ENCODE peak calls at places on chromosomes 7 and 10, in ten cellular contexts. One of them, this sample, is unnamed.

GRCh38 chr10:34918896-34919295 is 103.8 kb upstream of the PARD3 start:
- DNase-seq in lower lobe of right lung: no peak
- DNase-seq in heart left ventricle: no peak
- DNase-seq in IMR-90: no peak
- DNase-seq in esophagus squamous epithelium: no peak
- DNase-seq in A549: no peak
- DNase-seq in pancreas: no peak
- DNase-seq in CD8-positive, alpha-beta T cell: no peak
- DNase-seq in AG04450: no peak
- DNase-seq in kidney: no peak
- DNase-seq in this sample: no peak

GRCh38 chr10:91983403-91983802 is 59.8 kb downstream of the BTAF1 start:
- DNase-seq in lower lobe of right lung: no peak
- DNase-seq in heart left ventricle: peak; percentile 28
- DNase-seq in IMR-90: no peak
- DNase-seq in esophagus squamous epithelium: no peak
- DNase-seq in A549: no peak
- DNase-seq in pancreas: no peak
- DNase-seq in CD8-positive, alpha-beta T cell: no peak
- DNase-seq in AG04450: no peak
- DNase-seq in kidney: no peak
- DNase-seq in this sample: peak; percentile 95

GRCh38 chr10:78815702-78816334 is 252.9 kb upstream of the ZMIZ1 start:
- DNase-seq in lower lobe of right lung: no peak
- DNase-seq in heart left ventricle: no peak
- DNase-seq in IMR-90: no peak
- DNase-seq in esophagus squamous epithelium: no peak
- DNase-seq in A549: no peak
- DNase-seq in pancreas: no peak
- DNase-seq in CD8-positive, alpha-beta T cell: no peak
- DNase-seq in AG04450: no peak
- DNase-seq in kidney: no peak
- DNase-seq in this sample: no peak

GRCh38 chr10:37732685-37733084 is 124.7 kb downstream of the ZNF248 start:
- DNase-seq in lower lobe of right lung: no peak
- DNase-seq in heart left ventricle: no peak
- DNase-seq in IMR-90: peak; percentile 1
- DNase-seq in esophagus squamous epithelium: no peak
- DNase-seq in A549: no peak
- DNase-seq in pancreas: no peak
- DNase-seq in CD8-positive, alpha-beta T cell: no peak
- DNase-seq in AG04450: no peak
- DNase-seq in kidney: no peak
- DNase-seq in this sample: no peak

GRCh38 chr7:99623702-99624447 is 7.1 kb downstream of the ZSCAN25 start:
- DNase-seq in lower lobe of right lung: no peak
- DNase-seq in heart left ventricle: no peak
- DNase-seq in IMR-90: no peak
- DNase-seq in esophagus squamous epithelium: no peak
- DNase-seq in A549: no peak
- DNase-seq in pancreas: no peak
- DNase-seq in CD8-positive, alpha-beta T cell: no peak
- DNase-seq in AG04450: no peak
- DNase-seq in kidney: no peak
- DNase-seq in this sample: no peak

GRCh38 chr7:27765856-27766255 is 25.9 kb downstream of the TAX1BP1 start:
- DNase-seq in lower lobe of right lung: no peak
- DNase-seq in heart left ventricle: no peak
- DNase-seq in IMR-90: no peak
- DNase-seq in esophagus squamous epithelium: no peak
- DNase-seq in A549: no peak
- DNase-seq in pancreas: no peak
- DNase-seq in CD8-positive, alpha-beta T cell: no peak
- DNase-seq in AG04450: no peak
- DNase-seq in kidney: no peak
- DNase-seq in this sample: no peak

GRCh38 chr10:132624847-132625839 is 87.6 kb downstream of the INPP5A start:
- DNase-seq in lower lobe of right lung: no peak
- DNase-seq in heart left ventricle: peak; percentile 37
- DNase-seq in IMR-90: peak; percentile 20
- DNase-seq in esophagus squamous epithelium: no peak
- DNase-seq in A549: no peak
- DNase-seq in pancreas: peak; percentile 47
- DNase-seq in CD8-positive, alpha-beta T cell: no peak
- DNase-seq in AG04450: no peak
- DNase-seq in kidney: peak; percentile 80
- DNase-seq in this sample: no peak

GRCh38 chr7:81285142-81285871 is 366.5 kb upstream of the SEMA3C start:
- DNase-seq in lower lobe of right lung: no peak
- DNase-seq in heart left ventricle: no peak
- DNase-seq in IMR-90: peak; percentile 87
- DNase-seq in esophagus squamous epithelium: no peak
- DNase-seq in A549: no peak
- DNase-seq in pancreas: no peak
- DNase-seq in CD8-positive, alpha-beta T cell: no peak
- DNase-seq in AG04450: peak; percentile 43
- DNase-seq in kidney: no peak
- DNase-seq in this sample: no peak

GRCh38 chr10:86313621-86314041 is 53.0 kb downstream of the GRID1 start:
- DNase-seq in lower lobe of right lung: no peak
- DNase-seq in heart left ventricle: no peak
- DNase-seq in IMR-90: no peak
- DNase-seq in esophagus squamous epithelium: no peak
- DNase-seq in A549: no peak
- DNase-seq in pancreas: no peak
- DNase-seq in CD8-positive, alpha-beta T cell: no peak
- DNase-seq in AG04450: no peak
- DNase-seq in kidney: no peak
- DNase-seq in this sample: no peak

GRCh38 chr10:45181483-45181882 is 133.9 kb downstream of the OR13A1 start:
- DNase-seq in lower lobe of right lung: no peak
- DNase-seq in heart left ventricle: peak; percentile 46
- DNase-seq in IMR-90: peak; percentile 24
- DNase-seq in esophagus squamous epithelium: no peak
- DNase-seq in A549: no peak
- DNase-seq in pancreas: no peak
- DNase-seq in CD8-positive, alpha-beta T cell: no peak
- DNase-seq in AG04450: no peak
- DNase-seq in kidney: no peak
- DNase-seq in this sample: peak; percentile 92

GRCh38 chr7:45084901-45085618 is 3.7 kb downstream of the NACAD start:
- DNase-seq in lower lobe of right lung: no peak
- DNase-seq in heart left ventricle: peak; percentile 18
- DNase-seq in IMR-90: no peak
- DNase-seq in esophagus squamous epithelium: no peak
- DNase-seq in A549: no peak
- DNase-seq in pancreas: no peak
- DNase-seq in CD8-positive, alpha-beta T cell: no peak
- DNase-seq in AG04450: no peak
- DNase-seq in kidney: peak; percentile 65
- DNase-seq in this sample: no peak

GRCh38 chr7:138076196-138076595 is at the start of gene AKR1D1:
- DNase-seq in lower lobe of right lung: no peak
- DNase-seq in heart left ventricle: no peak
- DNase-seq in IMR-90: no peak
- DNase-seq in esophagus squamous epithelium: no peak
- DNase-seq in A549: no peak
- DNase-seq in pancreas: no peak
- DNase-seq in CD8-positive, alpha-beta T cell: no peak
- DNase-seq in AG04450: no peak
- DNase-seq in kidney: no peak
- DNase-seq in this sample: no peak

GRCh38 chr10:128186959-128187787 is 61.0 kb upstream of the MKI67 start:
- DNase-seq in lower lobe of right lung: no peak
- DNase-seq in heart left ventricle: no peak
- DNase-seq in IMR-90: no peak
- DNase-seq in esophagus squamous epithelium: no peak
- DNase-seq in A549: no peak
- DNase-seq in pancreas: no peak
- DNase-seq in CD8-positive, alpha-beta T cell: peak; percentile 52
- DNase-seq in AG04450: no peak
- DNase-seq in kidney: no peak
- DNase-seq in this sample: no peak

GRCh38 chr10:689433-690226 is at the start of gene DIP2C:
- DNase-seq in lower lobe of right lung: peak; percentile 79
- DNase-seq in heart left ventricle: peak; percentile 88
- DNase-seq in IMR-90: peak; percentile 77
- DNase-seq in esophagus squamous epithelium: no peak
- DNase-seq in A549: peak; percentile 83
- DNase-seq in pancreas: peak; percentile 76
- DNase-seq in CD8-positive, alpha-beta T cell: no peak
- DNase-seq in AG04450: peak; percentile 41
- DNase-seq in kidney: peak; percentile 92
- DNase-seq in this sample: peak; percentile 88

GRCh38 chr7:142808802-142809583 is 38.2 kb downstream of the PRSS2 start:
- DNase-seq in lower lobe of right lung: peak; percentile 60
- DNase-seq in heart left ventricle: no peak
- DNase-seq in IMR-90: peak; percentile 7
- DNase-seq in esophagus squamous epithelium: peak; percentile 59
- DNase-seq in A549: no peak
- DNase-seq in pancreas: no peak
- DNase-seq in CD8-positive, alpha-beta T cell: peak; percentile 95
- DNase-seq in AG04450: no peak
- DNase-seq in kidney: peak; percentile 79
- DNase-seq in this sample: no peak

GRCh38 chr10:71882813-71883746 is 32.0 kb upstream of the PSAP start:
- DNase-seq in lower lobe of right lung: no peak
- DNase-seq in heart left ventricle: no peak
- DNase-seq in IMR-90: no peak
- DNase-seq in esophagus squamous epithelium: no peak
- DNase-seq in A549: no peak
- DNase-seq in pancreas: no peak
- DNase-seq in CD8-positive, alpha-beta T cell: no peak
- DNase-seq in AG04450: no peak
- DNase-seq in kidney: no peak
- DNase-seq in this sample: no peak
- H3K27ac ChIP-seq in lower lobe of right lung: no peak overlapping the region
- H3K27ac ChIP-seq in heart left ventricle: peak overlapping the region; percentile 54
- H3K27ac ChIP-seq in IMR-90: no peak overlapping the region
- H3K27ac ChIP-seq in esophagus squamous epithelium: no peak overlapping the region
- H3K27ac ChIP-seq in A549: no peak overlapping the region
- H3K27ac ChIP-seq in pancreas: no peak overlapping the region
- H3K27ac ChIP-seq in CD8-positive, alpha-beta T cell: no peak overlapping the region
- H3K27ac ChIP-seq in AG04450: no peak overlapping the region
- H3K27ac ChIP-seq in kidney: no peak overlapping the region
- H3K27ac ChIP-seq in this sample: no peak overlapping the region

GRCh38 chr7:31052504-31052840 is 364 bp downstream of the ADCYAP1R1 start:
- DNase-seq in lower lobe of right lung: no peak
- DNase-seq in heart left ventricle: no peak
- DNase-seq in IMR-90: no peak
- DNase-seq in esophagus squamous epithelium: no peak
- DNase-seq in A549: no peak
- DNase-seq in pancreas: no peak
- DNase-seq in CD8-positive, alpha-beta T cell: no peak
- DNase-seq in AG04450: no peak
- DNase-seq in kidney: no peak
- DNase-seq in this sample: no peak

GRCh38 chr7:31049001-31049765 is 2.9 kb upstream of the ADCYAP1R1 start:
- DNase-seq in lower lobe of right lung: no peak
- DNase-seq in heart left ventricle: no peak
- DNase-seq in IMR-90: no peak
- DNase-seq in esophagus squamous epithelium: no peak
- DNase-seq in A549: no peak
- DNase-seq in pancreas: no peak
- DNase-seq in CD8-positive, alpha-beta T cell: no peak
- DNase-seq in AG04450: no peak
- DNase-seq in kidney: no peak
- DNase-seq in this sample: no peak

GRCh38 chr7:31052841-31053601 is 913 bp downstream of the ADCYAP1R1 start:
- DNase-seq in lower lobe of right lung: no peak
- DNase-seq in heart left ventricle: no peak
- DNase-seq in IMR-90: no peak
- DNase-seq in esophagus squamous epithelium: no peak
- DNase-seq in A549: no peak
- DNase-seq in pancreas: no peak
- DNase-seq in CD8-positive, alpha-beta T cell: no peak
- DNase-seq in AG04450: no peak
- DNase-seq in kidney: no peak
- DNase-seq in this sample: no peak

GRCh38 chr7:31053986-31054385 is 1.9 kb downstream of the ADCYAP1R1 start:
- DNase-seq in lower lobe of right lung: no peak
- DNase-seq in heart left ventricle: no peak
- DNase-seq in IMR-90: no peak
- DNase-seq in esophagus squamous epithelium: no peak
- DNase-seq in A549: no peak
- DNase-seq in pancreas: no peak
- DNase-seq in CD8-positive, alpha-beta T cell: no peak
- DNase-seq in AG04450: no peak
- DNase-seq in kidney: no peak
- DNase-seq in this sample: no peak

GRCh38 chr7:31051598-31052503 is at the start of gene ADCYAP1R1:
- DNase-seq in lower lobe of right lung: no peak
- DNase-seq in heart left ventricle: peak; percentile 63
- DNase-seq in IMR-90: no peak
- DNase-seq in esophagus squamous epithelium: no peak
- DNase-seq in A549: no peak
- DNase-seq in pancreas: no peak
- DNase-seq in CD8-positive, alpha-beta T cell: no peak
- DNase-seq in AG04450: no peak
- DNase-seq in kidney: no peak
- DNase-seq in this sample: peak; percentile 63
- H3K4me3 ChIP-seq in lower lobe of right lung: peak within 1 kb of the TSS; percentile 34
- H3K4me3 ChIP-seq in heart left ventricle: peak within 1 kb of the TSS; percentile 55
- H3K4me3 ChIP-seq in IMR-90: no peak within 1 kb of the TSS
- H3K4me3 ChIP-seq in esophagus squamous epithelium: peak within 1 kb of the TSS; percentile 61
- H3K4me3 ChIP-seq in A549: peak within 1 kb of the TSS; percentile 49
- H3K4me3 ChIP-seq in pancreas: no peak within 1 kb of the TSS
- H3K4me3 ChIP-seq in CD8-positive, alpha-beta T cell: no peak within 1 kb of the TSS
- H3K4me3 ChIP-seq in AG04450: no peak within 1 kb of the TSS
- H3K4me3 ChIP-seq in kidney: no peak within 1 kb of the TSS
- H3K4me3 ChIP-seq in this sample: peak within 1 kb of the TSS; percentile 43

GRCh38 chr7:74183653-74184450 is 9.7 kb downstream of the EIF4H start:
- DNase-seq in lower lobe of right lung: no peak
- DNase-seq in heart left ventricle: no peak
- DNase-seq in IMR-90: no peak
- DNase-seq in esophagus squamous epithelium: no peak
- DNase-seq in A549: peak; percentile 41
- DNase-seq in pancreas: no peak
- DNase-seq in CD8-positive, alpha-beta T cell: peak; percentile 19
- DNase-seq in AG04450: no peak
- DNase-seq in kidney: no peak
- DNase-seq in this sample: no peak
- TF ChIP-seq CTCF in lower lobe of right lung: no peak
- TF ChIP-seq CTCF in heart left ventricle: no peak
- TF ChIP-seq CTCF in IMR-90: peak; percentile 16
- TF ChIP-seq CTCF in esophagus squamous epithelium: no peak
- TF ChIP-seq CTCF in A549: peak; percentile 52
- TF ChIP-seq CTCF in pancreas: no peak
- TF ChIP-seq CTCF in CD8-positive, alpha-beta T cell: no peak
- TF ChIP-seq CTCF in AG04450: peak; percentile 28
- TF ChIP-seq CTCF in kidney: no peak
- TF ChIP-seq CTCF in this sample: peak; percentile 35

DNA sequence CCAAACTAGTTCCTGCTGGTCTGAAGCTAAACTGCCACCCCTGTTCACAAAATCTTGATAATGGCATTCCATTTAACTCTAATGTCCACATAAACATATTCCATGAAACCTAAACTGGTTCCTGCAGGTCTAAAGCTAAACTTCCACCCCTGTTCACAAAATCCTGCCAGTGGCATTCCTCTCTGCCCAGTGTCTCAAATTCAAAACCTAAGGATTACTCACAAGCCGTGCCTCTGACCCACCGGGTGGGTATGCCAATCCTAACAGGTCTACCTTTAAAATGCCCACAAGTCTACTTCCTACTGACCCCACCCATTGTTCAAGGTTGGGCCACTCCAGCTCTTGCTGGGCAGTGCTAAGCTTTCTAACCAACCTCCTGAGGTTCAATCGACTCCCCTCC is 87.9 kb downstream of the TNS3 start:
- DNase-seq in lower lobe of right lung: no peak
- DNase-seq in heart left ventricle: no peak
- DNase-seq in IMR-90: no peak
- DNase-seq in esophagus squamous epithelium: no peak
- DNase-seq in A549: no peak
- DNase-seq in pancreas: no peak
- DNase-seq in CD8-positive, alpha-beta T cell: no peak
- DNase-seq in AG04450: no peak
- DNase-seq in kidney: peak; percentile 59
- DNase-seq in this sample: no peak
- H3K27ac ChIP-seq in lower lobe of right lung: peak overlapping the region; percentile 66
- H3K27ac ChIP-seq in heart left ventricle: peak overlapping the region; percentile 91
- H3K27ac ChIP-seq in IMR-90: no peak overlapping the region
- H3K27ac ChIP-seq in esophagus squamous epithelium: no peak overlapping the region
- H3K27ac ChIP-seq in A549: no peak overlapping the region
- H3K27ac ChIP-seq in pancreas: no peak overlapping the region
- H3K27ac ChIP-seq in CD8-positive, alpha-beta T cell: no peak overlapping the region
- H3K27ac ChIP-seq in AG04450: no peak overlapping the region
- H3K27ac ChIP-seq in kidney: peak overlapping the region; percentile 85
- H3K27ac ChIP-seq in this sample: no peak overlapping the region

This sample was measured in cardiac muscle cell.